ENCODE peak calls at places on chromosomes 6 and 20, in ten cellular contexts. M is NCI-H2029; Z is amygdala; T is M059J; H is caudate nucleus; S is activated effector memory CD4-positive, alpha-beta T cell treated with anti-CD3 and anti-CD28 coated beads, Interleukin-2, amount 50 U/mL, for 16 hours; U is naive thymus-derived CD8-positive, alpha-beta T cell; K is head of caudate nucleus; E is WTC11; D is stimulated activated CD8-positive, alpha-beta memory T cell treated with anti-CD3 and anti-CD28 coated beads, Interleukin-7, amount 100 ng/mL, for 1 hour. Q is an unnamed sample.

GRCh38 chr6:17032595-17033591 is 69.0 kb upstream of the STMND1 start:
- DNase-seq in M (peak), Z (no peak), T (peak), H (peak), S (no peak), U (no peak), K (peak), E (no peak), D (no peak), Q (peak)

GRCh38 chr6:140586426-140587061 is 1212.1 kb upstream of the CITED2 start:
- DNase-seq in M (peak), Z (no peak), T (peak), H (no peak), S (no peak), U (no peak), K (no peak), E (no peak), D (no peak), Q (no peak)

GRCh38 chr6:140537211-140537610 is 1162.8 kb upstream of the CITED2 start:
- DNase-seq in M (no peak), Z (no peak), T (peak), H (no peak), S (no peak), U (no peak), K (no peak), E (no peak), D (no peak), Q (no peak)

GRCh38 chr20:53565254-53565653 is 28.4 kb downstream of the ZNF217 start:
- DNase-seq in M (no peak), Z (no peak), T (no peak), H (no peak), S (no peak), U (no peak), K (no peak), E (no peak), D (no peak), Q (no peak)

GRCh38 chr6:143441680-143442359 is 8.7 kb downstream of the ADAT2 start:
- DNase-seq in M (no peak), Z (no peak), T (peak), H (no peak), S (no peak), U (no peak), K (no peak), E (no peak), D (no peak), Q (peak)

GRCh38 chr6:69647726-69648125 is 149.1 kb downstream of the LMBRD1 start:
- DNase-seq in M (no peak), Z (no peak), T (no peak), H (no peak), S (no peak), U (no peak), K (no peak), E (no peak), D (no peak), Q (no peak)

GRCh38 chr6:34182751-34183531 is 37.1 kb upstream of the GRM4 start:
- DNase-seq in M (no peak), Z (no peak), T (peak), H (no peak), S (peak), U (peak), K (no peak), E (no peak), D (peak), Q (no peak)

GRCh38 chr20:23497458-23498026 is 6.6 kb downstream of the CST8 start:
- DNase-seq in M (no peak), Z (no peak), T (no peak), H (no peak), S (no peak), U (no peak), K (no peak), E (no peak), D (no peak), Q (no peak)

GRCh38 chr6:33758807-33759206 is 12.1 kb upstream of the IP6K3 start:
- DNase-seq in M (no peak), Z (no peak), T (no peak), H (no peak), S (no peak), U (no peak), K (no peak), E (no peak), D (no peak), Q (peak)

GRCh38 chr20:59145926-59146800 is 17.5 kb upstream of the ZNF831 start:
- DNase-seq in M (no peak), Z (no peak), T (no peak), H (peak), S (peak), U (peak), K (peak), E (no peak), D (no peak), Q (no peak)

GRCh38 chr6:20158691-20159090 is 53.6 kb downstream of the MBOAT1 start:
- DNase-seq in M (no peak), Z (no peak), T (no peak), H (no peak), S (no peak), U (no peak), K (no peak), E (no peak), D (no peak), Q (no peak)